ENCODE peak calls at places on chromosomes 13 and 19, in four cellular contexts. D, R, Y and Q are unnamed samples.

GRCh38 chr13:113005076-113005865 is 36.3 kb downstream of the MCF2L start:
- DNase-seq in Y (no peak), R (no peak), D (no peak), Q (no peak)

GRCh38 chr19:4172861-4173473 is 9.4 kb downstream of the SIRT6 start:
- DNase-seq in Y (peak; percentile 47), D (peak; percentile 24), R (peak; percentile 68), Q (no peak)

GRCh38 chr13:26021516-26021915 is 30.3 kb downstream of the SHISA2 start:
- DNase-seq in R (no peak), Y (no peak), D (no peak), Q (no peak)

GRCh38 chr19:18422530-18423191 is 3.5 kb downstream of the SSBP4 start:
- DNase-seq in D (no peak), Y (no peak), R (peak; percentile 66), Q (no peak)

GRCh38 chr19:45027371-45027770 is 11.5 kb upstream of the CLASRP start:
- DNase-seq in R (no peak), Y (no peak), D (no peak), Q (no peak)

GRCh38 chr19:49818691-49819331 is 722 bp downstream of the MED25 start:
- DNase-seq in R (no peak), Y (no peak), D (no peak), Q (no peak)

GRCh38 chr13:112905990-112906641 is 62.9 kb upstream of the MCF2L start:
- DNase-seq in Y (no peak), D (no peak), R (no peak), Q (no peak)

GRCh38 chr13:40271511-40271910 is 394.9 kb downstream of the FOXO1 start:
- DNase-seq in R (no peak), D (no peak), Y (peak; percentile 44), Q (no peak)

GRCh38 chr13:29893438-29893837 is 43.0 kb upstream of the UBL3 start:
- DNase-seq in Y (no peak), D (no peak), R (no peak), Q (no peak)

GRCh38 chr13:40072663-40073120 is 417.2 kb downstream of the COG6 start:
- DNase-seq in R (no peak), D (no peak), Y (no peak), Q (no peak)

GRCh38 chr13:22828081-22828480 is 352.7 kb upstream of the SGCG start:
- DNase-seq in R (no peak), D (no peak), Y (no peak), Q (no peak)

GRCh38 chr13:97490702-97491307 is 56.8 kb downstream of the RAP2A start:
- DNase-seq in R (no peak), Y (no peak), D (no peak), Q (no peak)

GRCh38 chr13:99041788-99042187 is 63.9 kb upstream of the DOCK9 start:
- DNase-seq in Y (no peak), R (peak; percentile 41), D (no peak), Q (no peak)

GRCh38 chr19:2050349-2050990 is 574 bp downstream of the MKNK2 start:
- DNase-seq in D (no peak), R (no peak), Y (no peak), Q (no peak)

GRCh38 chr19:1455336-1456120 is 5.6 kb downstream of the APC2 start:
- DNase-seq in Y (no peak), D (no peak), R (peak; percentile 70), Q (no peak)

GRCh38 chr13:36813226-36813625 is 5.8 kb upstream of the RFXAP start:
- DNase-seq in D (no peak), R (no peak), Y (no peak), Q (no peak)

GRCh38 chr13:36818483-36819063 is 449 bp upstream of the RFXAP start:
- DNase-seq in R (no peak), D (no peak), Y (no peak), Q (no peak)

GRCh38 chr13:36817996-36818395 is 1.0 kb upstream of the RFXAP start:
- DNase-seq in Y (no peak), R (no peak), D (no peak), Q (no peak)

GRCh38 chr13:36814465-36814864 is 4.6 kb upstream of the RFXAP start:
- DNase-seq in R (no peak), Y (no peak), D (no peak), Q (no peak)

GRCh38 chr13:36815069-36815468 is 4.0 kb upstream of the RFXAP start:
- DNase-seq in R (no peak), D (no peak), Y (no peak), Q (no peak)
- H3K4me3 ChIP-seq in R (no peak overlapping the region), D (no peak overlapping the region), Y (no peak overlapping the region), Q (no peak overlapping the region)

GRCh38 chr13:110305949-110306339 is 1.0 kb downstream of the COL4A1 start:
- DNase-seq in Y (no peak), R (no peak), D (no peak), Q (no peak)
- H3K4me3 ChIP-seq in Y (peak overlapping the region; percentile 83), R (no peak overlapping the region), D (peak overlapping the region; percentile 77), Q (peak overlapping the region; percentile 74)

DNA sequence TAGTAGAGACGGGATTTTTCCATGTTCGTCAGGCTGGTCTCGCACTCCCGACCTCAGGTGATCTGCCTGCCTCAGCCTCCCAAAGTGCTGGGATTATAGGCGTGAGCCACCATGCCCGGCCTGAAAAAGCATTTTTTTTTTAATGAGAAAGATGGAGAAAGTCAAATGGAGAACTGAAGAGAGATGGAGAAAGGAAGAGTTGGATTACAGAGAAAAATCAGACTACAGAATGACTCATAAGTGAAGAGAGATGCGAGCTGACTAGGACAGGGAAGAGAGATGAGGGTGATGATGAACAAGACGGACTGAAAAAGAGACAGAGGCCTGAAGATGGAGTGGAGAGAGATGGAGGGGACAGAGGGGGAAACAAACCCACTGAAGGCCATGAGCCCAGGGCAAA is 1.5 kb downstream of the DHX34 start:
- DNase-seq in Y (no peak), R (no peak), D (no peak), Q (no peak)
- H3K4me3 ChIP-seq in Y (no peak overlapping the region), R (no peak overlapping the region), D (no peak overlapping the region), Q (no peak overlapping the region)

GRCh38 chr13:43911871-43912270 is 32.2 kb downstream of the LACC1 start:
- DNase-seq in Y (no peak), D (no peak), R (no peak), Q (no peak)
- H3K4me3 ChIP-seq in Y (no peak overlapping the region), D (no peak overlapping the region), R (no peak overlapping the region), Q (no peak overlapping the region)

DNA sequence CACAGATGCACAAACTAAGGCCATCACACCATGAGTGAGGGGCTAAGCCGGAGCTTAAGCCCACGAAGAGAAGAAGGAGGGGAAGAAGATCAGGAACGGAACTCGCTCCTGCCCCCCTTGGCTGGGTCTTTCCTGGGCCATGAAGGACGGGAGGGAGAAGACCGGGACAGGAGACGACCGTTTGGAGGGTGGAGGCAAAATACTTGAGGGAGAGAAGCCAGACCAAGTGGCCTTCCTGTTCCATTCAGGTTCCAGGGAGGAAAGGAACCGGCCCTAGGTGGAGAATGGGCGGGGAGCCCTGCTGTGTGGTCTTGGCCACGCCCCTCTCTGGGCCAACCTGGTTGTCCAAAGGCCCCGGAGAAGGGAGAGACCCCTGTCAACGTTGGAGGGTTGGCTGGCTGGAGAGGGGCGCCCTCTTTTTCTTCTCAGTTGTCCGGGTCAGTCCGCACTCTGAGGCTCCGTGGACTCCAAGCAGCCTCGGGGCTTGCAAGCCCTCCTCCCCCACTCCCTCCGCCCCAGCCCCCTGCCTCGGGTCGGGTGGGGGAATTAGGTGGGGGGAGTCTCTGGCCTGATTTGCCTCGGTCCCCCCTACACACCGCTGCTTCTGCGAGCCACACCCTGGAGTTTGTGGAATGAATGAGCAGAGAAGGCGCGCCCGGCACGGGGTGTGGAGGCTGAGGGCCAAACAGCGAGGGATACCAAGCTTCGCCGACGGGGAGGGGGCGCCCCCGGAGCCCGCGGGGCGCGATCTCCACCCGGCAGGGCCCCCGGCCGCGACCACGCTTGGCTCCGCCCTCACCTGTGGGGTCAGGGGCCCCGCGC is 771 bp downstream of the FBN3 start:
- DNase-seq in Y (no peak), D (no peak), R (no peak), Q (no peak)
- H3K4me3 ChIP-seq in Y (peak overlapping the region; percentile 53), D (no peak overlapping the region), R (no peak overlapping the region), Q (no peak overlapping the region)